ENCODE peak calls at places on chromosome 12, in nine cellular contexts. C, R, H, W, P, O, L, J and Z are unnamed samples.

GRCh38 chr12:21169878-21170472 is 39.0 kb downstream of the SLCO1B1 start:
- DNase-seq in C (peak), R (peak), H (peak), W (peak), P (no peak), O (no peak), L (peak), J (peak), Z (peak)

GRCh38 chr12:65685514-65685913 is 138.8 kb upstream of the HMGA2 start:
- DNase-seq in C (no peak), R (peak), H (peak), W (peak), P (no peak), O (no peak), L (no peak), J (no peak), Z (peak)

GRCh38 chr12:15978431-15978950 is 67.4 kb downstream of the DERA start:
- DNase-seq in C (no peak), R (peak), H (peak), W (peak), P (no peak), O (no peak), L (no peak), J (no peak), Z (no peak)

GRCh38 chr12:57850924-57851323 is 4.4 kb upstream of the CTDSP2 start:
- DNase-seq in C (no peak), R (no peak), H (no peak), W (no peak), P (no peak), O (no peak), L (no peak), J (no peak), Z (peak)

GRCh38 chr12:121430821-121431415 is 31.0 kb downstream of the RNF34 start:
- DNase-seq in C (no peak), R (no peak), H (no peak), W (no peak), P (no peak), O (no peak), L (no peak), J (no peak), Z (no peak)

GRCh38 chr12:113329791-113330417 is 5.0 kb downstream of the SLC8B1 start:
- DNase-seq in C (no peak), R (no peak), H (no peak), W (no peak), P (no peak), O (no peak), L (no peak), J (no peak), Z (no peak)

GRCh38 chr12:57518920-57519757 is 1.2 kb downstream of the DDIT3 start:
- DNase-seq in C (no peak), R (peak), H (peak), W (peak), P (no peak), O (no peak), L (peak), J (peak), Z (no peak)

GRCh38 chr12:124278389-124279101 is 16.3 kb upstream of the RFLNA start:
- DNase-seq in C (no peak), R (no peak), H (no peak), W (no peak), P (no peak), O (no peak), L (no peak), J (peak), Z (no peak)

GRCh38 chr12:76878045-76878898 is 547 bp downstream of the CSRP2 start:
- DNase-seq in C (no peak), R (no peak), H (no peak), W (peak), P (no peak), O (no peak), L (peak), J (peak), Z (no peak)

GRCh38 chr12:6092784-6093722 is 31.4 kb downstream of the VWF start:
- DNase-seq in C (peak), R (peak), H (peak), W (peak), P (peak), O (no peak), L (no peak), J (no peak), Z (no peak)

GRCh38 chr12:131105736-131106356 is 152.1 kb downstream of the ADGRD1 start:
- DNase-seq in C (no peak), R (no peak), H (no peak), W (no peak), P (peak), O (no peak), L (peak), J (no peak), Z (no peak)

GRCh38 chr12:117440384-117440783 is 79.0 kb upstream of the NOS1 start:
- DNase-seq in C (no peak), R (no peak), H (no peak), W (no peak), P (no peak), O (no peak), L (no peak), J (no peak), Z (no peak)

GRCh38 chr12:67804168-67804567 is 155.6 kb downstream of the DYRK2 start:
- DNase-seq in C (no peak), R (no peak), H (no peak), W (no peak), P (no peak), O (no peak), L (no peak), J (no peak), Z (peak)

GRCh38 chr12:111598637-111599458 is at the start of gene ATXN2:
- DNase-seq in C (no peak), R (peak), H (peak), W (peak), P (peak), O (no peak), L (peak), J (peak), Z (no peak)

GRCh38 chr12:8553088-8553627 is 12.5 kb upstream of the CLEC4E start:
- DNase-seq in C (no peak), R (no peak), H (no peak), W (no peak), P (no peak), O (no peak), L (no peak), J (no peak), Z (no peak)

GRCh38 chr12:124732275-124733075 is 131.2 kb downstream of the SCARB1 start:
- DNase-seq in C (no peak), R (peak), H (peak), W (no peak), P (no peak), O (no peak), L (peak), J (no peak), Z (no peak)

GRCh38 chr12:58174316-58174715 is 232.9 kb downstream of the ATP23 start:
- DNase-seq in C (no peak), R (no peak), H (peak), W (no peak), P (no peak), O (no peak), L (no peak), J (no peak), Z (no peak)

GRCh38 chr12:62861586-62861985 is 73.4 kb downstream of the PPM1H start:
- DNase-seq in C (no peak), R (peak), H (peak), W (no peak), P (no peak), O (no peak), L (no peak), J (no peak), Z (no peak)

GRCh38 chr12:108649668-108650067 is 16.0 kb upstream of the SELPLG start:
- DNase-seq in C (no peak), R (peak), H (peak), W (peak), P (no peak), O (no peak), L (peak), J (no peak), Z (no peak)

GRCh38 chr12:53750812-53751335 is 905 bp downstream of the CISTR start:
- DNase-seq in C (no peak), R (no peak), H (no peak), W (no peak), P (peak), O (no peak), L (peak), J (no peak), Z (no peak)

GRCh38 chr12:84937383-84937782 is 24.8 kb upstream of the SLC6A15 start:
- DNase-seq in C (no peak), R (no peak), H (no peak), W (no peak), P (no peak), O (no peak), L (no peak), J (no peak), Z (no peak)

GRCh38 chr12:27966870-27967269 is 5.7 kb downstream of the PTHLH start:
- DNase-seq in C (peak), R (peak), H (peak), W (peak), P (no peak), O (no peak), L (no peak), J (no peak), Z (no peak)

GRCh38 chr12:74337951-74338350 is 199.7 kb upstream of the ATXN7L3B start:
- DNase-seq in C (peak), R (peak), H (no peak), W (peak), P (no peak), O (no peak), L (no peak), J (no peak), Z (no peak)

GRCh38 chr12:47808049-47808448 is 11.7 kb downstream of the HDAC7 start:
- DNase-seq in C (no peak), R (no peak), H (no peak), W (no peak), P (peak), O (no peak), L (peak), J (peak), Z (peak)

GRCh38 chr12:113129664-113130456 is 5.7 kb downstream of the RASAL1 start:
- DNase-seq in C (no peak), R (no peak), H (no peak), W (no peak), P (no peak), O (no peak), L (no peak), J (no peak), Z (no peak)

GRCh38 chr12:12473223-12473622 is 89.4 kb downstream of the DUSP16 start:
- DNase-seq in C (no peak), R (no peak), H (no peak), W (no peak), P (no peak), O (no peak), L (no peak), J (no peak), Z (no peak)

GRCh38 chr12:48972213-48973021 is 882 bp upstream of the WNT10B start:
- DNase-seq in C (no peak), R (no peak), H (peak), W (no peak), P (no peak), O (no peak), L (peak), J (no peak), Z (no peak)

GRCh38 chr12:19572920-19573558 is 133.7 kb downstream of the AEBP2 start:
- DNase-seq in C (peak), R (peak), H (peak), W (peak), P (no peak), O (no peak), L (no peak), J (peak), Z (peak)

GRCh38 chr12:15629108-15629507 is 160.1 kb downstream of the EPS8 start:
- DNase-seq in C (peak), R (peak), H (peak), W (peak), P (no peak), O (no peak), L (peak), J (peak), Z (no peak)

GRCh38 chr12:29041621-29042020 is 107.5 kb upstream of the FAR2 start:
- DNase-seq in C (peak), R (peak), H (peak), W (peak), P (no peak), O (no peak), L (no peak), J (no peak), Z (no peak)

GRCh38 chr12:67919406-67919805 is 69.8 kb upstream of the IFNG-AS1 start:
- DNase-seq in C (no peak), R (no peak), H (peak), W (peak), P (no peak), O (no peak), L (no peak), J (no peak), Z (no peak)

GRCh38 chr12:11656550-11656949 is 7.1 kb downstream of the ETV6 start:
- DNase-seq in C (no peak), R (no peak), H (no peak), W (no peak), P (no peak), O (no peak), L (no peak), J (no peak), Z (no peak)

DNA sequence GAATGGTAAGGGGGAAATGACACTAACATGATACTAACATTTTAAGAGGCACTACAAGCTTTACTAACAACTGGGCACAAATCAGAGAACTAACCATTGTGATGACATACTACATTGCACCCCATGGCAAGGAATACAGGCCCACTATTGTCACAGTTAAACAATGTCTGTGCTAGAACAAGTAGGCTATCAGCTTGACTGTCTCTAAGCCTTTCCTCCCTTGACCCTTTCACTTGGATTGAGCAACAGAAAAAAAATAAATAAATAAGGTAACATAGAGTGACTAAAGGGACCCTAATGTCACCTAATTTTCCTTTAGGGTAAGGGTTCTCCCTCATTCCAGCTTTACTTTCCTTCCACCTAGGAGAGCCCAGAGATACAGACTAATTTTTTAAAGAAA is 4.4 kb downstream of the SLC38A2 start:
- DNase-seq in C (no peak), R (peak), H (no peak), W (no peak), P (no peak), O (no peak), L (no peak), J (no peak), Z (no peak)
- H3K4me3 ChIP-seq in C (peak), R (peak), H (peak), W (peak), P (peak), O (peak), L (peak), J (peak), Z (no peak)

GRCh38 chr12:4153343-4153892 is 120.1 kb upstream of the CCND2 start:
- DNase-seq in C (no peak), R (no peak), H (no peak), W (no peak), P (no peak), O (no peak), L (no peak), J (peak), Z (no peak)
- H3K4me3 ChIP-seq in C (no peak), R (no peak), H (no peak), W (no peak), P (no peak), O (no peak), L (no peak), J (no peak), Z (no peak)

DNA sequence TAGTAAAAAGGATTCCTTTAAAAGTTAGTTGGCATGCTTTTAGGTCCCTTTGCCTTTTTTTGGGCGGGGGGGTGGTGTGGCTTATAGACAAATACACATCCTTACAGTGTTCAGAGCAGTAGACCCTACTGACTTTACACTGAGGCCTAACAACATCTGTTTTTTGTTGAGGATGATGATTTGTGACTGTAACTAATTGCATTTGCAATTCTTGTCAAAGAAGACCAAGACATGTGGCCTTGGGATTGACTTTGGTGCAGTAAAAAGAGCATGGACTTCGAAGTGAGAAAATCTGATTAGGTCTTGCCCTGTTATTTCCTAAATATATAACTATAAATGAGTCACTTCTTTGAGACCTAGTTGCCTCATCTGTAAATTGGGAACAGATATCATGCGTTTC is 77.3 kb downstream of the TRHDE start:
- DNase-seq in C (no peak), R (no peak), H (no peak), W (no peak), P (no peak), O (no peak), L (no peak), J (no peak), Z (no peak)
- H3K4me3 ChIP-seq in C (no peak), R (no peak), H (no peak), W (no peak), P (no peak), O (no peak), L (no peak), J (no peak), Z (no peak)

GRCh38 chr12:106135781-106136180 is 3.0 kb downstream of the NUAK1 start:
- DNase-seq in C (no peak), R (peak), H (peak), W (peak), P (no peak), O (no peak), L (no peak), J (no peak), Z (no peak)
- H3K4me3 ChIP-seq in C (peak), R (peak), H (peak), W (peak), P (peak), O (peak), L (peak), J (no peak), Z (no peak)

DNA sequence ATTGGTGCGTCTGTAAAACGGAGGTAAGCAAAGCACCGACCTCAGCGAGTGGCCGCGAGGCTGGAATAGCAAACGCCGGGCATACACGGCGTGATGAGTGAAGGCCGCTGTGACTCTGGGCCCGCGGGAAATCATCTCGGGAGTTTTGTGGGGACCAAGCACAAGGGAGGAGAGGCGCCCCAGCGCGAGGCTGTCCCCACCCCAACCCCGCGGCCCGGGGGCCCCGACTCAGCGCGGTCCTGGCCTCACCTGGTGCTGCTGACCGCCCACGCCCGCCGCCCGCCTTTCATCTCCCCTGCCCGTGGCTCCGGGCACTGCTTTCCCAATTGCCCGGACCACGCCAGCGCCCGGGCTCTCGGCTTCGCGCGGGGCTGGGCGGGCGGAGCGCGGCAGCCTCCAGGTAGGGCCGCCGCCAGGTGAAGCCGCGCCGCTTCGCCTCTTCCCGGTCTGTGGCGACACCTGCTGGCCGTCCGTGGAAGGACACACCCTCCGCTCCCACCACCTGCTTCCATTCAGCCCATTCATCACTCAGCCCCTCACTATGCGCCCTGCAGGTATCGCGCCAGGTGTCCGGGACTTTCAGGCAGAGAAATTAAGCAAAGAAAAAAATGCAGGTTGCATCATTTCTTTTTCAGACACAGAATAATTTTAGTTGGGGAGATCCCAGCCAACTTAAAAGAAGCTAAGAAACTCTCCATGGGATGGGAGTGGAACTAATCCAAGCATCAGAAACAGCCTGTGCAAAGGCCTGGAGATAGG is 360.4 kb downstream of the MED13L start:
- DNase-seq in C (peak), R (peak), H (no peak), W (peak), P (peak), O (no peak), L (peak), J (peak), Z (peak)
- H3K4me3 ChIP-seq in C (no peak), R (no peak), H (no peak), W (peak), P (no peak), O (peak), L (peak), J (no peak), Z (no peak)